ENCODE peak calls at places on chromosomes 6 and 20, in five cellular contexts. J is OCI-LY7, I is right lobe of liver, M is thyroid gland, K is cardiac muscle cell. P is an unnamed sample. For H3K4me1 and H3K9me3, the result is how much of the 10 kb centered on the place peaks cover.

GRCh38 chr6:112396221-112396620 is 49.1 kb downstream of the RFPL4B start:
- DNase-seq in K (no peak), J (no peak), M (no peak), I (no peak), P (no peak)

GRCh38 chr6:42095776-42096541 is 45.6 kb downstream of the TAF8 start:
- DNase-seq in M (peak), K (no peak), J (no peak), I (no peak), P (no peak)

GRCh38 chr20:63055575-63056235 is 48.9 kb upstream of the BHLHE23 start:
- DNase-seq in I (peak), J (no peak), K (no peak), M (no peak), P (no peak)

GRCh38 chr6:14366880-14367279 is 249.3 kb downstream of the CD83 start:
- DNase-seq in K (peak), M (no peak), J (no peak), I (no peak), P (no peak)

GRCh38 chr6:107800564-107801164 is 23.4 kb downstream of the SCML4 start:
- DNase-seq in K (peak), J (no peak), M (no peak), I (no peak), P (no peak)

GRCh38 chr6:111805511-111806181 is 67.6 kb downstream of the FYN start:
- DNase-seq in K (peak), M (peak), J (peak), I (no peak), P (peak)

GRCh38 chr6:17456711-17457110 is 63.3 kb downstream of the CAP2 start:
- DNase-seq in J (no peak), M (no peak), K (no peak), I (no peak), P (no peak)

GRCh38 chr20:6231551-6231950 is 108.7 kb upstream of the FERMT1 start:
- DNase-seq in J (no peak), M (no peak), I (no peak), K (peak), P (no peak)

GRCh38 chr6:10554826-10555225 is 33.7 kb downstream of the GCNT2 start:
- DNase-seq in I (no peak), J (no peak), K (no peak), M (no peak), P (peak)

GRCh38 chr6:111809264-111809663 is 64.0 kb downstream of the FYN start:
- DNase-seq in J (no peak), K (no peak), I (no peak), M (no peak), P (no peak)

GRCh38 chr6:33169286-33170175 is 22.7 kb downstream of the COL11A2 start:
- DNase-seq in J (no peak), M (no peak), I (no peak), K (no peak), P (no peak)

GRCh38 chr6:47047479-47048411 is 5.6 kb upstream of the ADGRF1 start:
- DNase-seq in K (peak), J (peak), M (peak), I (no peak), P (peak)
- H3K4me1 ChIP-seq in K (under half), J (under half), M (under half), I (under half), P (under half)

DNA sequence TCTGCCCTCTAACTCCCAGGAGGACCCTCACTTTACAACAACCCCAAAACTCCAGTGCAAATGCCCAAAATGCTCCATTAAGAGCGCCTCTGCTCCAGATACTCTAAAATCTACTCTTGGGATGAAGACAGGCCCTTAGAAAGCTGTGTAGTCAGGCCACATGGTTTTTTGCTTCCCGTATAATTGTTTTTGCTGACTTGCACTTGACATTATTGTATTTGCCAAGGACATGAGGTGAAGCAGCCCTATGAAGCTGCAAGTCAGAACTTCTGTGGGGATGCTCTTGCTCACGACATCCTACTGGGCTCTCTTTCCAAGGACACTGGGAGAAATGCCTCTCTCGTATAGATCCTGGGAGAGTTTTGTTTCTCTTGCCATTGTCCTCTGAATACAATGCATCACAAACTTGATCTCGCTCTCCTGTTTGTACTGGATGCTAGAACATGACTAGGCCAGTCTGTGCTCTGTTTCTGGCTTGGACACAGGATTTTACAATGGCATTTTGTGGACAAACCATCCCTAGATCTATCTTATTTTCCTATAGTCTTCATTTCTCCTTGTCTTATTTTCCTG is 177.2 kb upstream of the DTNBP1 start:
- DNase-seq in J (no peak), M (no peak), I (no peak), K (no peak), P (no peak)
- H3K9me3 ChIP-seq in J (under half), M (under half), I (under half), K (under half), P (under half)

DNA sequence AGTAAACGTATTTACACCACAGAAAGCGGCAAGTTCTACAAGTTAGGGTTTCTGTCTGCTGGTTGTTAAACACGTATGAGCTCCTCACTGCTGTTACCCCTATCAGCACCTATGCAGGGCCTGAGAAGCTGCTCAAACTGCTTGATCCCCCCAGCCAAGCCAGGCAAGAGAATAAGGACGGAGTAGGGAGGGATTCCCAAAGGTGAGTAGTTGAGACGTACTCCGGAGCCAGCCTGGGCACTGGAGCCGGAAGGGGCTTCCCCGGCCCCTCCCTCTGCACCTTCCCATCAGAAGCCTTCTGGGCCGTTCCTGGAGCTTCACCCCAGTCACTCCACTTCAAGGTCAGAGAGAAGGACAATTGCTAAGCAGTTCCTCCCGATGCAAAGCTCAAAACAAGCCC is 58.0 kb downstream of the RIPOR3 start:
- DNase-seq in M (no peak), J (no peak), I (no peak), K (no peak), P (no peak)
- H3K4me1 ChIP-seq in M (under half), J (under half), I (under half), K (under half), P (under half)

DNA sequence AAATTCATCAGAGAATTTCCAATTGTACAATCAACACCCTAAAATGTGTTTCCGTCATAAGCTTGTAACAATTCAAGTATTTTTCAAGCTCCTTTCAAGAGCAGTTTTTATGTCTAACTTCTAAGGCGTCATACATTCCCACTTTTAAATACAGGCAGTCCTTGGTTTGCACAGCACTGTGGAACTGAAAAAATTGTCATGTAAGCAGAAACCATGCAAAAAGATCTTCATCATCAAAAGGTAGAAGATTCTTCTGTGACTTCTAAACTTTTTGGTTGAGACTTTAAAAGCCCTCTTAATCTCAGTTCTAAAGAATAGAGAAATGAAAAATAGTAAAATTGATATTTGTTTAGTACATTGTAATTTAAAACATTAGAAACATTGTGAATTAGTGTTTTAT is 315.6 kb downstream of the TPBG start:
- DNase-seq in I (no peak), K (no peak), J (no peak), M (no peak), P (no peak)
- H3K9me3 ChIP-seq in I (under half), K (under half), J (under half), M (under half), P (under half)

GRCh38 chr20:33277471-33278441 is 5.3 kb upstream of the BPIFB1 start:
- DNase-seq in J (no peak), M (no peak), K (peak), I (no peak), P (no peak)

GRCh38 chr20:33279261-33279910 is 3.6 kb upstream of the BPIFB1 start:
- DNase-seq in J (no peak), K (no peak), M (peak), I (no peak), P (no peak)

GRCh38 chr20:33280775-33281174 is 2.2 kb upstream of the BPIFB1 start:
- DNase-seq in I (no peak), J (no peak), K (no peak), M (peak), P (no peak)

GRCh38 chr20:33280000-33280680 is 2.9 kb upstream of the BPIFB1 start:
- DNase-seq in I (no peak), M (peak), K (no peak), J (no peak), P (no peak)

GRCh38 chr20:33278700-33279099 is 4.3 kb upstream of the BPIFB1 start:
- DNase-seq in J (no peak), I (no peak), K (no peak), M (no peak), P (no peak)
- H3K4me1 ChIP-seq in J (under half), I (under half), K (under half), M (under half), P (under half)